ENCODE peak calls at places on chromosomes 5 and 9, in six cellular contexts. K is breast epithelium; H is CD4-positive, alpha-beta T cell; G is brain microvascular endothelial cell; N is tibial artery; R is H9. S is an unnamed sample.

GRCh38 chr9:136095495-136096058 is 488 bp upstream of the NACC2 start:
- DNase-seq in K (no peak), H (no peak), G (no peak), N (no peak), R (no peak), S (peak; percentile 71)

GRCh38 chr5:132473608-132474007 is 17.0 kb downstream of the IRF1 start:
- DNase-seq in K (no peak), H (no peak), G (no peak), N (peak; percentile 46), R (no peak), S (no peak)

GRCh38 chr5:135655326-135655725 is 76.5 kb upstream of the CXCL14 start:
- DNase-seq in K (no peak), H (no peak), G (no peak), N (no peak), R (no peak), S (no peak)

GRCh38 chr9:89149726-89150125 is 28.9 kb downstream of the SHC3 start:
- DNase-seq in K (no peak), H (no peak), G (peak; percentile 76), N (no peak), R (no peak), S (no peak)

GRCh38 chr5:161167001-161167765 is 315.2 kb upstream of the ATP10B start:
- DNase-seq in K (no peak), H (no peak), G (no peak), N (no peak), R (no peak), S (no peak)

GRCh38 chr5:6676702-6677101 is 36.5 kb upstream of the TENT4A start:
- DNase-seq in K (no peak), H (no peak), G (no peak), N (no peak), R (no peak), S (no peak)

GRCh38 chr5:76807296-76807695 is 11.5 kb upstream of the F2RL1 start:
- DNase-seq in K (no peak), H (no peak), G (peak; percentile 84), N (no peak), R (peak; percentile 40), S (peak; percentile 70)

GRCh38 chr5:9538504-9538903 is 7.4 kb downstream of the SEMA5A start:
- DNase-seq in K (no peak), H (no peak), G (no peak), N (no peak), R (no peak), S (no peak)

GRCh38 chr9:36191290-36191645 is 547 bp downstream of the CLTA start:
- DNase-seq in K (no peak), H (peak; percentile 32), G (no peak), N (no peak), R (no peak), S (peak; percentile 58)

GRCh38 chr5:142826741-142827492 is 56.7 kb downstream of the ARHGAP26 start:
- DNase-seq in K (peak; percentile 68), H (no peak), G (peak; percentile 62), N (no peak), R (no peak), S (no peak)

GRCh38 chr9:112629890-112630485 is 87.9 kb downstream of the INIP start:
- DNase-seq in K (no peak), H (no peak), G (no peak), N (no peak), R (no peak), S (peak; percentile 73)

GRCh38 chr5:14038341-14038959 is 94.0 kb upstream of the DNAH5 start:
- DNase-seq in K (no peak), H (no peak), G (peak; percentile 92), N (no peak), R (no peak), S (peak; percentile 66)

GRCh38 chr5:140344683-140345423 is 1.6 kb downstream of the HBEGF start:
- DNase-seq in K (no peak), H (no peak), G (no peak), N (no peak), R (no peak), S (peak; percentile 69)

GRCh38 chr9:83034587-83034986 is 28.4 kb downstream of the RASEF start:
- DNase-seq in K (no peak), H (no peak), G (peak; percentile 28), N (no peak), R (no peak), S (no peak)

GRCh38 chr5:92963801-92964200 is 617.2 kb downstream of the NR2F1-AS1 start:
- DNase-seq in K (no peak), H (no peak), G (no peak), N (no peak), R (no peak), S (no peak)

GRCh38 chr5:172115541-172115982 is 72.5 kb downstream of the STK10 start:
- DNase-seq in K (no peak), H (no peak), G (no peak), N (no peak), R (no peak), S (no peak)

GRCh38 chr5:142816577-142816976 is 46.4 kb downstream of the ARHGAP26 start:
- DNase-seq in K (peak; percentile 50), H (no peak), G (peak; percentile 64), N (peak; percentile 76), R (no peak), S (no peak)

DNA sequence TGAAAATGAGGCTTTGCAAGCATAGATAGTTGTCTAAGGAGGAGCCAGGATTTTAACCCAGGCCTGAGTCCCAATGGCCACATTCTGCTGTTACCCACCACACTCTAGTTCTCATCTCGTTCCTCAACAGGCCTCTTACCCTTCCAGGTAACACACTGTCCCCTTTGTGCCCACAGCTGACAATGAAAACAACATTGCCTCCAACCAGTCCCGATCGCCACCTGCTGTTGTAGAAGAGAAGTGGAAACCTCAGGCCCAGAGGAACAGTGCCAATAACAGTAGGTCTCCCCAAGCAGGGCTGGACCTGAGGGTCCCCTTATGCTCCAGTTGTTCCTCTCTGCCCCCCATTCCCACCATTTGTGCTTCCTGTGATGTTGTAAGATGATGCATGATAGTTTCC is 30.4 kb downstream of the AMBP start:
- DNase-seq in K (peak; percentile 16), H (no peak), G (peak; percentile 11), N (peak; percentile 49), R (peak; percentile 52), S (peak; percentile 67)
- TF ChIP-seq CTCF in K (no peak), H (no peak), G (peak; percentile 63), N (peak; percentile 10), R (peak; percentile 59), S (peak; percentile 71)

GRCh38 chr9:69157751-69158466 is 16.2 kb upstream of the TJP2 start:
- DNase-seq in K (no peak), H (no peak), G (peak; percentile 48), N (no peak), R (peak; percentile 21), S (peak; percentile 48)
- TF ChIP-seq CTCF in K (no peak), H (no peak), G (peak; percentile 52), N (no peak), R (peak; percentile 61), S (peak; percentile 69)

DNA sequence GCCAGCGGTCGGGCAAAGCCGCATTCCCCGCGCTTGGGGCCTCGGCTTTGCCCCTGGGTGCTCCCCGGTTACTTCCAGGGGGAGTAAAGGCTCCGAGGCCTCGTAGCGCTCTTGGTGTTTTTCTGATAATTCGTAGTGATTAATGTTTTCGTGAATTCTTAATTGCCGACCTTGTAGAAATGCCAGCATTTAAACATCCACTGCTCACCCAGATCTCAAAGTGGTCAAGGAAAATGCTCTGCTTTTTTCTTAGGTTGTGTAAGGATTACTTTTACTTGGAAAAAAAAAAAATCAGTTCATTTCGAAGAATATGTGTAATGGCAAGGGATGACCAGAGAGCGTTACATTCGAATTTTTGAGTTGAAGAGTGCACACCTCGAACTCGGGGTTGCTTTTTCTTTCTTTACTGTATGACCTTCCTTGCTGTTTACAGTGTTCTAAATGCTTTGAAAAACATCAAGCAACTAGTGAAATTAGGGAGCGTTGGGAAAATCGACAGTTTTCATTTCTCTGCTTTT is 731 bp upstream of the TUT7 start:
- DNase-seq in K (no peak), H (no peak), G (no peak), N (no peak), R (no peak), S (no peak)
- TF ChIP-seq CTCF in K (no peak), H (no peak), G (no peak), N (peak; percentile 25), R (no peak), S (peak; percentile 21)

GRCh38 chr5:169226904-169227303 is 74.0 kb downstream of the SLIT3 start:
- DNase-seq in K (no peak), H (no peak), G (no peak), N (no peak), R (no peak), S (no peak)
- TF ChIP-seq CTCF in K (no peak), H (no peak), G (no peak), N (no peak), R (peak; percentile 44), S (peak; percentile 65)

GRCh38 chr9:107671588-107671987 is 182.0 kb upstream of the KLF4 start:
- DNase-seq in K (no peak), H (no peak), G (no peak), N (no peak), R (no peak), S (no peak)

GRCh38 chr9:107674252-107674936 is 184.8 kb upstream of the KLF4 start:
- DNase-seq in K (no peak), H (no peak), G (no peak), N (no peak), R (peak; percentile 66), S (peak; percentile 63)

GRCh38 chr9:107675476-107676264 is 186.1 kb upstream of the KLF4 start:
- DNase-seq in K (no peak), H (no peak), G (no peak), N (no peak), R (no peak), S (no peak)

DNA sequence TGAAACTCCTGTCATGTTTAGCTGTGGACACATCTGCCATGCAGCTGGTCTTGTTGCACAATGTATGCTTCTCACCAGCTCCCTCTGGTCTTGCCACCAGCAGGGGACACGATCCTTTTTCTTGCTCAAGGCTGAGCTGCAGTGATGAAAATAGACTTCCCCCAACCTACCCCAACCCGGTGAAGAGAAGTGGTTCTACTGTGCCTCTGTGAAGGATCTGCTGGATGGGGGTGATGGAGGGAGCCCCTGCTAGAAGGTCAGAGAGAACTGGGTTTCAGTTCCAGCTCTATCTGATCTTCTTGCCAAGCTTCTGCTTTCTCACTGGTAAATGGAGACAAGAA is 185.3 kb upstream of the KLF4 start:
- DNase-seq in K (no peak), H (no peak), G (no peak), N (peak; percentile 72), R (no peak), S (no peak)
- TF ChIP-seq CTCF in K (no peak), H (no peak), G (no peak), N (no peak), R (no peak), S (peak; percentile 11)

DNA sequence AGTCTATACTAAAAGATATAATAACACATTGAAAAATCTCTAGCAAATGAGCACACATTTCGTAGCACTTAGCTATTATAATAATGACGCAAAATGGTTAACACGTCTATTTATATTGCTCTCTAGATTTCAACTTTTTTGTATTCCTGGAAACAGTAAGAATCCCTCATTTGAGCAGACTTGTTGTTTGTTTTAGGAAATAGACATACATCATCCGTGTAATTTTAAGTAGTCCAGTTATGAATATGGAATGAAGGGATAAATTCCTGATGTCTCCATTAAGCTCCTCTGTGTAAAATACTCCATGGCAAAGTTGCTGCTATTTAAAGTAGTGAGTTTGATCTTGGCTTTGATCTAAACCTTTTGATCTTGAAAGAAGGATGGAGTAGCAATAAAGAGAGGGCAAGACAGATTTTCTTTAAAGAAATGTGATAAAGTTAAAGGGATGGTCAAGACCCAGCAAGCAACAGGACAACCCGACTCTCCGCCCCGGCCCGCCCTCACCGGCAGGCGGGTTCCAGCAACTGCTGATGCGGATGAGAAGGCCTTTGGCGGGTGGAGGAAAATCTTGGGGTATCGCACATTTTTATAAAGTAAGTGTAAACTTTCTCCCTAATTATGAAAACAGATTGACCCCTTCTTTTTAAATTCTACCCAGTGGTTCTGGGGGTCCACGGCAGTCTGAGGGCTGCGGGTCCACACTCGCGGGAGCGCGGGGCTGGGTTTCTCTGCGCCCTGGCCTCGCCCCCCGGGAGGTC is 277.4 kb downstream of the AOPEP start:
- DNase-seq in K (no peak), H (no peak), G (peak; percentile 63), N (peak; percentile 85), R (peak; percentile 63), S (peak; percentile 80)
- TF ChIP-seq CTCF in K (no peak), H (no peak), G (peak; percentile 41), N (peak; percentile 32), R (peak; percentile 26), S (peak; percentile 49)